ENCODE peak calls at places on chromosome 9, in four cellular contexts. N is brain microvascular endothelial cell; E is activated CD4-positive, CD25-positive, alpha-beta regulatory T cell; A is GM03348. U is an unnamed sample.

GRCh38 chr9:69023650-69024049 is 9.7 kb upstream of the PRKACG start:
- DNase-seq in N (no peak), E (no peak), A (no peak), U (no peak)

GRCh38 chr9:109238677-109239076 is 71.6 kb upstream of the FRRS1L start:
- DNase-seq in N (no peak), E (no peak), A (peak), U (no peak)

GRCh38 chr9:74642376-74642775 is 145.2 kb downstream of the RORB start:
- DNase-seq in N (no peak), E (no peak), A (no peak), U (no peak)

GRCh38 chr9:114709636-114710035 is 27.6 kb upstream of the TEX48 start:
- DNase-seq in N (no peak), E (no peak), A (no peak), U (no peak)

GRCh38 chr9:130305381-130305780 is 39.8 kb downstream of the HMCN2 start:
- DNase-seq in N (no peak), E (no peak), A (peak), U (no peak)

GRCh38 chr9:130694205-130694604 is 625 bp downstream of the EXOSC2 start:
- DNase-seq in N (no peak), E (no peak), A (no peak), U (no peak)

GRCh38 chr9:110828148-110828730 is 159.6 kb downstream of the MUSK start:
- DNase-seq in N (peak), E (no peak), A (peak), U (no peak)

GRCh38 chr9:131899248-131899882 is 159.5 kb upstream of the RAPGEF1 start:
- DNase-seq in N (no peak), E (no peak), A (no peak), U (no peak)

GRCh38 chr9:88258587-88258986 is 120.3 kb upstream of the SPATA31C2 start:
- DNase-seq in N (no peak), E (no peak), A (peak), U (no peak)

GRCh38 chr9:36623280-36623679 is 50.6 kb downstream of the MELK start:
- DNase-seq in N (peak), E (no peak), A (peak), U (no peak)

GRCh38 chr9:124808246-124808956 is 31.5 kb downstream of the OLFML2A start:
- DNase-seq in N (no peak), E (no peak), A (no peak), U (no peak)

GRCh38 chr9:25613709-25614108 is 64.5 kb downstream of the TUSC1 start:
- DNase-seq in N (no peak), E (no peak), A (no peak), U (no peak)

GRCh38 chr9:33637881-33638280 is 113.8 kb downstream of the ANKRD18B start:
- DNase-seq in N (no peak), E (no peak), A (no peak), U (no peak)

GRCh38 chr9:96604005-96604320 is 15.7 kb downstream of the CDC14B start:
- DNase-seq in N (no peak), E (no peak), A (peak), U (no peak)

U was measured in activated B cell treated with CpG ODN at 0.5 μM for 24 hours.